ENCODE peak calls at places on chromosome 1, in seven cellular contexts. M, F, N, R, X, A and G are unnamed samples.

GRCh38 chr1:46603481-46603857 is 599 bp downstream of the MKNK1 start:
- DNase-seq in M (no peak), F (no peak), N (no peak), R (no peak), X (no peak), A (no peak), G (no peak)

GRCh38 chr1:158049867-158050266 is 56.4 kb downstream of the KIRREL1 start:
- DNase-seq in M (no peak), F (no peak), N (peak; percentile 83), R (peak; percentile 49), X (no peak), A (no peak), G (no peak)

GRCh38 chr1:180181048-180181447 is 26.4 kb downstream of the QSOX1 start:
- DNase-seq in M (peak; percentile 15), F (no peak), N (peak; percentile 20), R (peak; percentile 26), X (no peak), A (peak; percentile 45), G (peak; percentile 30)

GRCh38 chr1:86471296-86471695 is 2.6 kb downstream of the CLCA1 start:
- DNase-seq in M (no peak), F (no peak), N (peak; percentile 26), R (peak; percentile 23), X (no peak), A (no peak), G (no peak)

GRCh38 chr1:7847599-7847998 is 5.3 kb downstream of the UTS2 start:
- DNase-seq in M (no peak), F (no peak), N (peak; percentile 73), R (peak; percentile 89), X (no peak), A (no peak), G (no peak)

GRCh38 chr1:178694923-178695525 is 30.0 kb upstream of the RALGPS2 start:
- DNase-seq in M (no peak), F (no peak), N (no peak), R (no peak), X (no peak), A (no peak), G (no peak)

GRCh38 chr1:155913969-155914757 is 3.0 kb upstream of the RIT1 start:
- DNase-seq in M (no peak), F (no peak), N (no peak), R (peak; percentile 26), X (no peak), A (no peak), G (no peak)

GRCh38 chr1:93620841-93621210 is 60.8 kb downstream of the BCAR3 start:
- DNase-seq in M (no peak), F (no peak), N (no peak), R (no peak), X (no peak), A (no peak), G (no peak)

GRCh38 chr1:42931911-42932422 is 26.7 kb downstream of the SLC2A1 start:
- DNase-seq in M (no peak), F (no peak), N (no peak), R (no peak), X (peak; percentile 58), A (no peak), G (no peak)

GRCh38 chr1:56411484-56412180 is 167.7 kb downstream of the PLPP3 start:
- DNase-seq in M (no peak), F (no peak), N (no peak), R (no peak), X (no peak), A (no peak), G (no peak)